ENCODE peak calls at places on chromosome X, in four cellular contexts. R, S, J and T are unnamed samples.
A peak's percentile ranks its signal among the peaks of the same experiment; 100 is the strongest.

GRCh38 chrX:34903316-34903715 is 39.3 kb upstream of the FAM47B start:
- DNase-seq in J (no peak), S (no peak), R (no peak), T (peak; percentile 32)

GRCh38 chrX:51747671-51748070 is 4.4 kb downstream of the GSPT2 start:
- DNase-seq in R (no peak), J (no peak), S (no peak), T (no peak)

GRCh38 chrX:97065973-97066372 is 182.3 kb downstream of the RPA4 start:
- DNase-seq in R (no peak), J (no peak), S (peak; percentile 18), T (no peak)

GRCh38 chrX:15973941-15974340 is 119.3 kb upstream of the AP1S2 start:
- DNase-seq in S (no peak), J (no peak), R (no peak), T (no peak)

GRCh38 chrX:22122510-22122909 is 90.4 kb downstream of the PHEX start:
- DNase-seq in S (peak; percentile 56), R (no peak), J (no peak), T (peak; percentile 13)

GRCh38 chrX:8879750-8880149 is 78.6 kb upstream of the FAM9A start:
- DNase-seq in R (no peak), J (peak; percentile 63), S (peak; percentile 49), T (peak; percentile 22)

GRCh38 chrX:41333744-41333993 is 293 bp upstream of the DDX3X start:
- DNase-seq in J (no peak), S (peak; percentile 85), R (peak; percentile 58), T (peak; percentile 89)

GRCh38 chrX:114841051-114841450 is 176.4 kb downstream of the IL13RA2 start:
- DNase-seq in S (peak; percentile 13), J (no peak), R (no peak), T (peak; percentile 4)

GRCh38 chrX:34813618-34814017 is 129.0 kb upstream of the FAM47B start:
- DNase-seq in R (no peak), S (peak; percentile 22), J (no peak), T (no peak)

GRCh38 chrX:129876734-129877395 is 29.1 kb upstream of the UTP14A start:
- DNase-seq in R (no peak), S (peak; percentile 39), J (no peak), T (peak; percentile 2)

GRCh38 chrX:68183612-68184214 is 249.6 kb downstream of the OPHN1 start:
- DNase-seq in R (peak; percentile 28), S (peak; percentile 56), J (peak; percentile 8), T (peak; percentile 32)

GRCh38 chrX:130184857-130185256 is 13.1 kb downstream of the RAB33A start:
- DNase-seq in S (no peak), J (no peak), R (no peak), T (no peak)

GRCh38 chrX:111671668-111672067 is 9.3 kb upstream of the ALG13 start:
- DNase-seq in R (no peak), J (no peak), S (peak; percentile 33), T (peak; percentile 10)
- H3K4me3 ChIP-seq in R (no peak overlapping the region), J (no peak overlapping the region), S (no peak overlapping the region), T (no peak overlapping the region)

GRCh38 chrX:155747520-155747919 is 133.6 kb upstream of the VAMP7 start:
- DNase-seq in J (no peak), R (no peak), S (peak; percentile 18), T (no peak)
- H3K4me3 ChIP-seq in J (no peak overlapping the region), R (no peak overlapping the region), S (no peak overlapping the region), T (no peak overlapping the region)

DNA sequence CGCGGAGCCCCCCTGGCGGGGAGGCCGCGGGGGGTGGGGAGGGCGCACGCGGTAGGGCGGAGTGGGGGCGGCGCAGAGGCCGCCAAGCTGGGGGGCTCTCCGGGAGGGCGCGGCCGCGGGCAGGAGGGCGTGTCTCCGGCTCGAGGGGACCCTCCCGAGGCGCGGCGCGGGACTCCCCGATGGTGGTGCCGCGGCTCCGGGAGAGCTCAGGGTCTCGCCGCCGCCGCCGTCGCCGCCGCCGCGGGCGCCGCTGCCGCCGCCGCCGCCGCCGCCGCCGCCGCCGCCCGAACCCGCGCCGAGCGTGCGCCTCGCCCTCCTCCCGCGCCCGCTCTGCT is at the start of gene PTCHD1:
- DNase-seq in R (no peak), J (no peak), S (no peak), T (no peak)
- H3K4me3 ChIP-seq in R (peak within 1 kb of the TSS; percentile 66), J (peak within 1 kb of the TSS; percentile 74), S (peak within 1 kb of the TSS; percentile 3), T (no peak within 1 kb of the TSS)

DNA sequence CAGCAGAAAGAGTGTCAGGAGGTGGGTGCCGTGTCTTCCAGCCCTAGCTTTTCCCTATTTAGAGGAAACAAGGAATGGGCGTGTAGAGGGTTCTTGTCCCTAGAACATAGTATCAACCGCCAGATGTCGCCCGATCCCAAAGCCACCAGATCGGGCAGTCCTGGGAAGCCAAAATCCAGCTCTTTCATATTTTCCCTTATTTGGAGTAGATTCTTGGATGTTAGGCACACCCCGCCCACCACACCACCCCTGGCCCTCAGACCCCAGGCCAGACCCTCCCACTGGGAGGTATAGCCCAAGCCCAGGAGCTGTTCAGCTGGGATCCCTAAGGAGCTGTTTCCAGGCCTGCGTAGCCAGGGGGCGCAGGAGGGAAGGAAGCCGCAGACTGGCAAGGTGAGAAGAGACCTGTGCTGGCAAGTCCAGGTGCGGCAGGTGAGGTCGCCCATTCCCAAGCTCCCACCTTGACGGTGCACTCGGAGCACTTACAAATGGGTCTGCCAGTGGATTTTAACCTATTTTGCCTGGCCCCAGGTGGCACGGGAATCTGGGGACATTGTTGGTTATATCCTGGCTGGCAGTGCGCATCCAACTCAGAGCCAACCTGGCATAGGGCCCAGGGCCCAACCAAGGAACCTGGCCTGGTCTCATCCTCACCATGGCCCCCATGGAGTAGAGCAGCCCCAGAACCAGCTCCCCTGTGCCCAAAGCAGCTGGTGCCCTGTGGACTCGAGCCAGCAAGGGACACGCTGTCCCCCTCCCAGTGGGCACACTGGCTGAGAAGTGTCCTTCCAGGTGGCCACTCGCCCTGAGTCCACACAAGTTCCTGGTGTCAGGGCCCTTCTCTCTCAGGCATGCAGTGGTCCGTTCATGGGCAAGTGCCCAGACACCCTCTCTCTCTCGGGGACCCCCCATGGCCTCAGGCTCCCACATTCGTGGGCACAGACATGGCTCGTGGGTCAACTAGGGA is 811 bp downstream of the FLNA start:
- DNase-seq in S (peak; percentile 61), J (peak; percentile 84), R (no peak), T (peak; percentile 86)
- H3K4me3 ChIP-seq in S (peak overlapping the region; percentile 50), J (peak overlapping the region; percentile 30), R (peak overlapping the region; percentile 34), T (peak overlapping the region; percentile 60)

DNA sequence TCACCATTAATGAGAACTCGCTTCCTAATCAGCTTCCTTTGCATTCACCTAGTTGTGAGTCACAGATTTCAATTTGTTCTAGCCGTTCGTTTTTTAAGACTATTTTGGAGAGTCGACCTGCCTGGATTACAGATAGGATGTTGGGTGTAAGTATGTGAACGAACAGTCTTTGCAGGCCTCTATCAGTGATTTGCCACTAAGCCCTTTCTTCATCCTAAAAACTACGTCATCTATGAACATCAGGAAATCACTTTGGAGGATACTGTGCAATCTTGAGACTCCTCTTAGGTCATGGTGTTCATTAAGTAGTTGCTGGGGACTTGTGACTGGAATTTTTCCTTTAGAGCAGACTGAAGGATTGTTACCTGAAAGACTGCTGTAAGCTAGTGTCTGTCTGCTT is 1.1 kb downstream of the POLA1 start:
- DNase-seq in R (no peak), J (no peak), S (no peak), T (no peak)
- H3K4me3 ChIP-seq in R (peak overlapping the region; percentile 84), J (no peak overlapping the region), S (no peak overlapping the region), T (no peak overlapping the region)